ENCODE peak calls at places on chromosome 21, in seven cellular contexts. One of them, this sample, is unnamed.

GRCh38 chr21:32182449-32182848 is 96.4 kb downstream of the MIS18A start:
- DNase-seq in tibial nerve: no peak
- DNase-seq in effector memory CD4-positive, alpha-beta T cell: no peak
- DNase-seq in esophagus muscularis mucosa: peak
- DNase-seq in sigmoid colon: no peak
- DNase-seq in mesendoderm: no peak
- DNase-seq in adrenal gland: no peak
- DNase-seq in this sample: no peak

GRCh38 chr21:45632165-45632896 is 11.2 kb upstream of the PCBP3 start:
- DNase-seq in sigmoid colon: no peak
- DNase-seq in mesendoderm: no peak
- DNase-seq in effector memory CD4-positive, alpha-beta T cell: no peak
- DNase-seq in esophagus muscularis mucosa: peak
- DNase-seq in adrenal gland: no peak
- DNase-seq in tibial nerve: no peak
- DNase-seq in this sample: no peak

GRCh38 chr21:35025206-35026152 is 23.6 kb downstream of the RUNX1 start:
- DNase-seq in sigmoid colon: no peak
- DNase-seq in adrenal gland: no peak
- DNase-seq in esophagus muscularis mucosa: no peak
- DNase-seq in mesendoderm: no peak
- DNase-seq in effector memory CD4-positive, alpha-beta T cell: no peak
- DNase-seq in tibial nerve: no peak
- DNase-seq in this sample: no peak

GRCh38 chr21:45309069-45309521 is 21.4 kb upstream of the POFUT2 start:
- DNase-seq in sigmoid colon: peak
- DNase-seq in mesendoderm: peak
- DNase-seq in tibial nerve: no peak
- DNase-seq in esophagus muscularis mucosa: no peak
- DNase-seq in adrenal gland: peak
- DNase-seq in effector memory CD4-positive, alpha-beta T cell: no peak
- DNase-seq in this sample: peak

GRCh38 chr21:46559291-46559983 is 45.4 kb downstream of the S100B start:
- DNase-seq in adrenal gland: peak
- DNase-seq in effector memory CD4-positive, alpha-beta T cell: peak
- DNase-seq in tibial nerve: no peak
- DNase-seq in mesendoderm: no peak
- DNase-seq in esophagus muscularis mucosa: peak
- DNase-seq in sigmoid colon: peak
- DNase-seq in this sample: no peak

GRCh38 chr21:43269461-43269860 is 100.7 kb downstream of the CRYAA start:
- DNase-seq in effector memory CD4-positive, alpha-beta T cell: no peak
- DNase-seq in mesendoderm: peak
- DNase-seq in tibial nerve: no peak
- DNase-seq in sigmoid colon: no peak
- DNase-seq in adrenal gland: no peak
- DNase-seq in esophagus muscularis mucosa: no peak
- DNase-seq in this sample: no peak

GRCh38 chr21:40841524-40842196 is 5.3 kb downstream of the DSCAM start:
- DNase-seq in adrenal gland: peak
- DNase-seq in tibial nerve: no peak
- DNase-seq in esophagus muscularis mucosa: peak
- DNase-seq in effector memory CD4-positive, alpha-beta T cell: no peak
- DNase-seq in mesendoderm: peak
- DNase-seq in sigmoid colon: no peak
- DNase-seq in this sample: no peak

GRCh38 chr21:33437140-33437539 is 33.9 kb downstream of the IFNGR2 start:
- DNase-seq in mesendoderm: no peak
- DNase-seq in effector memory CD4-positive, alpha-beta T cell: no peak
- DNase-seq in adrenal gland: no peak
- DNase-seq in sigmoid colon: no peak
- DNase-seq in esophagus muscularis mucosa: no peak
- DNase-seq in tibial nerve: no peak
- DNase-seq in this sample: no peak

GRCh38 chr21:44920694-44921604 is at the start of gene ITGB2:
- DNase-seq in effector memory CD4-positive, alpha-beta T cell: peak
- DNase-seq in sigmoid colon: no peak
- DNase-seq in esophagus muscularis mucosa: no peak
- DNase-seq in mesendoderm: no peak
- DNase-seq in adrenal gland: peak
- DNase-seq in tibial nerve: no peak
- DNase-seq in this sample: no peak

GRCh38 chr21:35163381-35163780 is 114.3 kb upstream of the RUNX1 start:
- DNase-seq in adrenal gland: no peak
- DNase-seq in effector memory CD4-positive, alpha-beta T cell: no peak
- DNase-seq in tibial nerve: no peak
- DNase-seq in sigmoid colon: no peak
- DNase-seq in mesendoderm: no peak
- DNase-seq in esophagus muscularis mucosa: no peak
- DNase-seq in this sample: no peak

GRCh38 chr21:38036016-38036415 is 119.8 kb upstream of the KCNJ6 start:
- DNase-seq in tibial nerve: no peak
- DNase-seq in effector memory CD4-positive, alpha-beta T cell: no peak
- DNase-seq in sigmoid colon: no peak
- DNase-seq in mesendoderm: peak
- DNase-seq in adrenal gland: no peak
- DNase-seq in esophagus muscularis mucosa: no peak
- DNase-seq in this sample: no peak

GRCh38 chr21:41783476-41784150 is 16.8 kb upstream of the RIPK4 start:
- DNase-seq in adrenal gland: no peak
- DNase-seq in mesendoderm: no peak
- DNase-seq in tibial nerve: no peak
- DNase-seq in sigmoid colon: no peak
- DNase-seq in effector memory CD4-positive, alpha-beta T cell: no peak
- DNase-seq in esophagus muscularis mucosa: no peak
- DNase-seq in this sample: peak

GRCh38 chr21:18950045-18950740 is 546.6 kb upstream of the TMPRSS15 start:
- DNase-seq in esophagus muscularis mucosa: no peak
- DNase-seq in effector memory CD4-positive, alpha-beta T cell: no peak
- DNase-seq in mesendoderm: no peak
- DNase-seq in sigmoid colon: no peak
- DNase-seq in tibial nerve: no peak
- DNase-seq in adrenal gland: no peak
- DNase-seq in this sample: no peak

GRCh38 chr21:37496972-37497371 is 130.4 kb downstream of the DYRK1A start:
- DNase-seq in sigmoid colon: no peak
- DNase-seq in effector memory CD4-positive, alpha-beta T cell: no peak
- DNase-seq in adrenal gland: no peak
- DNase-seq in tibial nerve: no peak
- DNase-seq in mesendoderm: no peak
- DNase-seq in esophagus muscularis mucosa: no peak
- DNase-seq in this sample: no peak

GRCh38 chr21:42118901-42119300 is 47.8 kb downstream of the UMODL1 start:
- DNase-seq in sigmoid colon: no peak
- DNase-seq in adrenal gland: no peak
- DNase-seq in tibial nerve: no peak
- DNase-seq in effector memory CD4-positive, alpha-beta T cell: no peak
- DNase-seq in esophagus muscularis mucosa: no peak
- DNase-seq in mesendoderm: no peak
- DNase-seq in this sample: no peak

GRCh38 chr21:46556802-46557201 is 48.1 kb downstream of the S100B start:
- DNase-seq in adrenal gland: no peak
- DNase-seq in tibial nerve: no peak
- DNase-seq in mesendoderm: no peak
- DNase-seq in esophagus muscularis mucosa: peak
- DNase-seq in sigmoid colon: no peak
- DNase-seq in effector memory CD4-positive, alpha-beta T cell: no peak
- DNase-seq in this sample: no peak

GRCh38 chr21:45837936-45838335 is 143.6 kb upstream of the COL6A1 start:
- DNase-seq in adrenal gland: no peak
- DNase-seq in sigmoid colon: no peak
- DNase-seq in mesendoderm: no peak
- DNase-seq in effector memory CD4-positive, alpha-beta T cell: no peak
- DNase-seq in esophagus muscularis mucosa: no peak
- DNase-seq in tibial nerve: no peak
- DNase-seq in this sample: no peak

GRCh38 chr21:42039470-42039901 is 29.3 kb upstream of the ZBTB21 start:
- DNase-seq in tibial nerve: no peak
- DNase-seq in effector memory CD4-positive, alpha-beta T cell: no peak
- DNase-seq in mesendoderm: no peak
- DNase-seq in adrenal gland: peak
- DNase-seq in esophagus muscularis mucosa: no peak
- DNase-seq in sigmoid colon: peak
- DNase-seq in this sample: peak

GRCh38 chr21:28216976-28217523 is 775.6 kb downstream of the LTN1 start:
- DNase-seq in mesendoderm: no peak
- DNase-seq in esophagus muscularis mucosa: no peak
- DNase-seq in effector memory CD4-positive, alpha-beta T cell: no peak
- DNase-seq in adrenal gland: no peak
- DNase-seq in sigmoid colon: no peak
- DNase-seq in tibial nerve: no peak
- DNase-seq in this sample: no peak

GRCh38 chr21:28213221-28213620 is 779.5 kb downstream of the LTN1 start:
- DNase-seq in effector memory CD4-positive, alpha-beta T cell: no peak
- DNase-seq in tibial nerve: no peak
- DNase-seq in mesendoderm: no peak
- DNase-seq in adrenal gland: no peak
- DNase-seq in esophagus muscularis mucosa: no peak
- DNase-seq in sigmoid colon: no peak
- DNase-seq in this sample: no peak

GRCh38 chr21:28207776-28208175 is 784.9 kb downstream of the LTN1 start:
- DNase-seq in tibial nerve: no peak
- DNase-seq in adrenal gland: no peak
- DNase-seq in effector memory CD4-positive, alpha-beta T cell: no peak
- DNase-seq in esophagus muscularis mucosa: no peak
- DNase-seq in mesendoderm: no peak
- DNase-seq in sigmoid colon: no peak
- DNase-seq in this sample: peak

GRCh38 chr21:28215214-28215954 is 777.3 kb downstream of the LTN1 start:
- DNase-seq in sigmoid colon: no peak
- DNase-seq in mesendoderm: no peak
- DNase-seq in effector memory CD4-positive, alpha-beta T cell: no peak
- DNase-seq in tibial nerve: no peak
- DNase-seq in esophagus muscularis mucosa: no peak
- DNase-seq in adrenal gland: no peak
- DNase-seq in this sample: peak

GRCh38 chr21:28212056-28212455 is 780.6 kb downstream of the LTN1 start:
- DNase-seq in esophagus muscularis mucosa: no peak
- DNase-seq in adrenal gland: no peak
- DNase-seq in effector memory CD4-positive, alpha-beta T cell: no peak
- DNase-seq in mesendoderm: no peak
- DNase-seq in tibial nerve: no peak
- DNase-seq in sigmoid colon: peak
- DNase-seq in this sample: no peak
- H3K27ac ChIP-seq in esophagus muscularis mucosa: no peak
- H3K27ac ChIP-seq in adrenal gland: no peak
- H3K27ac ChIP-seq in effector memory CD4-positive, alpha-beta T cell: no peak
- H3K27ac ChIP-seq in mesendoderm: no peak
- H3K27ac ChIP-seq in tibial nerve: no peak
- H3K27ac ChIP-seq in sigmoid colon: no peak
- H3K27ac ChIP-seq in this sample: no peak

DNA sequence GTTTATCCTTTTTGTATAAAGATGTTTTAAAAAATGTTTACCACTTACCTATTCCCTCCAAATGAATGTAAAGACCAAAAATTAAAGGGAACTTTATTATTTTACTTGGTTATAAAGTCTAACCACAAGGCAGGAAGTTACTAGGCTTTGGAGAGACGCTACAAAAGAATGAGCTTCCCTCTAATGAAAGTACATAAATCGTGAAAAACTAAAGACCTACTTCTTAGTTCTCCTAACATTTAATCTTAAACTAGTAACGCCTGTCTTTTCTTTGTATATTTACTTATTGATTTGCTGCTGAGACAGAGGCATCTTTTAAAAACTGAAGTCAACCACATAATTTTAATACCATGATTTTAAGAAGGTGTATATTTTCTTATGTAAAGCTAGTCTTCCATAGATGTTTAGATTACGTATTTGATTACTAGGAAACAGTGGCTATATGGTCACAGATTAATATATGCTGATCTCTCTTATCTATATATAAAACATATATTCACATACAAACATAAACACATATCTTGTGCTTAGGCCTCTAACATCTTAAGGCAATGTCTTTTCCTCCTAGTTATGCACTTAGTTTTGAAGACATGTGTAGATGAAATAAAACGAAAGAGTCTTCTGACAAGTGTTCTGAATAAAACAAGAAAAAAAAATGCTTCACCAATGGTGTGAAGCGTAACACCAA is 466.9 kb downstream of the USP25 start:
- DNase-seq in sigmoid colon: no peak
- DNase-seq in effector memory CD4-positive, alpha-beta T cell: no peak
- DNase-seq in mesendoderm: no peak
- DNase-seq in esophagus muscularis mucosa: no peak
- DNase-seq in adrenal gland: no peak
- DNase-seq in tibial nerve: no peak
- DNase-seq in this sample: no peak
- H3K4me3 ChIP-seq in sigmoid colon: peak
- H3K4me3 ChIP-seq in effector memory CD4-positive, alpha-beta T cell: no peak
- H3K4me3 ChIP-seq in mesendoderm: no peak
- H3K4me3 ChIP-seq in esophagus muscularis mucosa: peak
- H3K4me3 ChIP-seq in adrenal gland: no peak
- H3K4me3 ChIP-seq in tibial nerve: peak
- H3K4me3 ChIP-seq in this sample: peak

GRCh38 chr21:36454079-36454478 is 25.8 kb downstream of the CLDN14 start:
- DNase-seq in mesendoderm: no peak
- DNase-seq in esophagus muscularis mucosa: no peak
- DNase-seq in sigmoid colon: no peak
- DNase-seq in effector memory CD4-positive, alpha-beta T cell: no peak
- DNase-seq in tibial nerve: no peak
- DNase-seq in adrenal gland: no peak
- DNase-seq in this sample: no peak
- H3K27ac ChIP-seq in mesendoderm: no peak
- H3K27ac ChIP-seq in esophagus muscularis mucosa: no peak
- H3K27ac ChIP-seq in sigmoid colon: no peak
- H3K27ac ChIP-seq in effector memory CD4-positive, alpha-beta T cell: no peak
- H3K27ac ChIP-seq in tibial nerve: no peak
- H3K27ac ChIP-seq in adrenal gland: no peak
- H3K27ac ChIP-seq in this sample: no peak

GRCh38 chr21:39182016-39182415 is 1.2 kb downstream of the PSMG1 start:
- DNase-seq in mesendoderm: no peak
- DNase-seq in sigmoid colon: no peak
- DNase-seq in effector memory CD4-positive, alpha-beta T cell: no peak
- DNase-seq in esophagus muscularis mucosa: no peak
- DNase-seq in adrenal gland: no peak
- DNase-seq in tibial nerve: no peak
- DNase-seq in this sample: no peak
- H3K4me3 ChIP-seq in mesendoderm: no peak
- H3K4me3 ChIP-seq in sigmoid colon: peak
- H3K4me3 ChIP-seq in effector memory CD4-positive, alpha-beta T cell: peak
- H3K4me3 ChIP-seq in esophagus muscularis mucosa: peak
- H3K4me3 ChIP-seq in adrenal gland: no peak
- H3K4me3 ChIP-seq in tibial nerve: peak
- H3K4me3 ChIP-seq in this sample: peak